ENCODE peak calls at places on chromosomes 2 and 18, in ten cellular contexts. J is IMR-90; G is mammary epithelial cell; A is OCI-LY7; X is thoracic aorta; P is CD4-positive, alpha-beta memory T cell; T is testis; W is CD8-positive, alpha-beta memory T cell; L is PC-9; H is osteoblast. Z is an unnamed sample.
A peak's percentile ranks its signal among the peaks of the same experiment; 100 is the strongest.

GRCh38 chr2:39659765-39660611 is 5.7 kb upstream of the TMEM178A start:
- DNase-seq in J (peak; percentile 17), G (peak; percentile 23), A (no peak), X (no peak), P (no peak), T (no peak), W (no peak), L (no peak), H (no peak), Z (no peak)

GRCh38 chr2:73069855-73070650 is 1.5 kb downstream of the SFXN5 start:
- DNase-seq in J (peak; percentile 34), G (peak; percentile 26), A (no peak), X (no peak), P (peak; percentile 29), T (no peak), W (no peak), L (no peak), H (peak; percentile 83), Z (no peak)

GRCh38 chr18:24915547-24915946 is 436.4 kb downstream of the ZNF521 start:
- DNase-seq in J (peak; percentile 75), G (peak; percentile 39), A (no peak), X (no peak), P (no peak), T (no peak), W (no peak), L (no peak), H (no peak), Z (no peak)

GRCh38 chr2:69111036-69111435 is 98.1 kb downstream of the ANTXR1 start:
- DNase-seq in J (no peak), G (no peak), A (no peak), X (no peak), P (no peak), T (no peak), W (no peak), L (no peak), H (no peak), Z (no peak)

GRCh38 chr2:136126527-136126926 is 8.6 kb upstream of the CXCR4 start:
- DNase-seq in J (no peak), G (no peak), A (no peak), X (no peak), P (no peak), T (no peak), W (no peak), L (no peak), H (no peak), Z (no peak)

GRCh38 chr18:58996131-58996632 is 131.5 kb downstream of the ZNF532 start:
- DNase-seq in J (peak; percentile 91), G (no peak), A (no peak), X (no peak), P (no peak), T (no peak), W (no peak), L (no peak), H (peak; percentile 81), Z (no peak)

GRCh38 chr2:120348134-120349103 is 2.5 kb downstream of the INHBB start:
- DNase-seq in J (peak; percentile 11), G (no peak), A (no peak), X (no peak), P (no peak), T (peak; percentile 38), W (no peak), L (peak; percentile 56), H (peak; percentile 82), Z (no peak)

GRCh38 chr2:162929571-162929970 is 91.0 kb upstream of the KCNH7 start:
- DNase-seq in J (no peak), G (no peak), A (no peak), X (no peak), P (no peak), T (no peak), W (no peak), L (no peak), H (no peak), Z (no peak)

GRCh38 chr2:38835015-38835601 is 40.6 kb downstream of the DHX57 start:
- DNase-seq in J (peak; percentile 28), G (peak; percentile 5), A (peak; percentile 42), X (no peak), P (no peak), T (no peak), W (no peak), L (no peak), H (no peak), Z (no peak)

GRCh38 chr2:172089005-172089504 is 3.7 kb downstream of the DLX1 start:
- DNase-seq in J (no peak), G (no peak), A (no peak), X (no peak), P (no peak), T (no peak), W (no peak), L (no peak), H (no peak), Z (no peak)
- H3K4me1 ChIP-seq in J (no peaks in the 10 kb centered on the region), G (peaks cover 17% of the 10 kb centered on the region), A (peaks cover 6% of the 10 kb centered on the region), X (peaks cover 13% of the 10 kb centered on the region), P (peaks cover 57% of the 10 kb centered on the region), T (peaks cover 8% of the 10 kb centered on the region), W (peaks cover 47% of the 10 kb centered on the region), L (peaks cover 6% of the 10 kb centered on the region), H (peaks cover 23% of the 10 kb centered on the region), Z (peaks cover 5% of the 10 kb centered on the region)

GRCh38 chr2:97871096-97871780 is 124.5 kb downstream of the TMEM131 start:
- DNase-seq in J (peak; percentile 79), G (peak; percentile 78), A (no peak), X (no peak), P (no peak), T (no peak), W (no peak), L (peak; percentile 34), H (peak; percentile 71), Z (no peak)

GRCh38 chr2:97869722-97870346 is 125.9 kb downstream of the TMEM131 start:
- DNase-seq in J (peak; percentile 1), G (no peak), A (no peak), X (no peak), P (no peak), T (no peak), W (no peak), L (no peak), H (no peak), Z (no peak)

GRCh38 chr2:97868986-97869721 is 126.6 kb downstream of the TMEM131 start:
- DNase-seq in J (peak; percentile 94), G (peak; percentile 96), A (no peak), X (peak; percentile 19), P (no peak), T (no peak), W (no peak), L (peak; percentile 71), H (peak; percentile 87), Z (peak; percentile 39)

DNA sequence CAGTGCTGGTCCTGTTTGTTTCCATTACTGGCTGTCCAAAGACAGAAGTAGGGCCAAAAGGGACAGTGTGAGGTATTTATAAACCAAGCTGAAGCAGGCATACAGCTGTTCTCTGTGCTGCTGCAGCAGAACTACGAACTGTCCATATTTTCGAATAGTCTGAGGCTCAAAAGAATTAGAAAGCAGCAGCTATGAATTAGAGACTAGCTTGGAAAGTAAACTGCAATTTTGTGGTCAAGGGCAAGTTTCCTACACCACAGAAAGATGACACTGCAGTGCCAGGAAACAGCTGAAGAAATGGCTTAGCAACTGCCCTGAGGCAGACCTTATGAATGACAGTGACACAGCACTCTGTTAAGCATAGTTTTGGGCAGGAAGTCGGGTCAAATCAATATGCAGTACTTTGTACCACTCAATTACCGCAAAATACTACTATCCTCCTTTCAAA is 125.3 kb downstream of the TMEM131 start:
- DNase-seq in J (peak; percentile 89), G (peak; percentile 82), A (peak; percentile 55), X (no peak), P (peak; percentile 41), T (no peak), W (peak; percentile 57), L (peak; percentile 65), H (peak; percentile 17), Z (no peak)
- H3K27ac ChIP-seq in J (peak overlapping the region; percentile 49), G (peak overlapping the region; percentile 85), A (no peak overlapping the region), X (peak overlapping the region; percentile 58), P (no peak overlapping the region), T (no peak overlapping the region), W (no peak overlapping the region), L (peak overlapping the region; percentile 88), H (peak overlapping the region; percentile 83), Z (peak overlapping the region; percentile 70)

GRCh38 chr2:176133366-176133765 is 3.9 kb downstream of the HOXD8 start:
- DNase-seq in J (no peak), G (no peak), A (no peak), X (no peak), P (no peak), T (no peak), W (no peak), L (no peak), H (peak; percentile 83), Z (no peak)

GRCh38 chr2:176131617-176132396 is 2.3 kb downstream of the HOXD8 start:
- DNase-seq in J (no peak), G (no peak), A (no peak), X (no peak), P (no peak), T (no peak), W (no peak), L (no peak), H (no peak), Z (no peak)

GRCh38 chr2:176134045-176134444 is 4.5 kb downstream of the HOXD8 start:
- DNase-seq in J (no peak), G (no peak), A (no peak), X (no peak), P (no peak), T (no peak), W (no peak), L (no peak), H (no peak), Z (no peak)

GRCh38 chr2:176130917-176131616 is 1.6 kb downstream of the HOXD8 start:
- DNase-seq in J (no peak), G (no peak), A (no peak), X (no peak), P (no peak), T (peak; percentile 21), W (no peak), L (no peak), H (peak; percentile 82), Z (no peak)

DNA sequence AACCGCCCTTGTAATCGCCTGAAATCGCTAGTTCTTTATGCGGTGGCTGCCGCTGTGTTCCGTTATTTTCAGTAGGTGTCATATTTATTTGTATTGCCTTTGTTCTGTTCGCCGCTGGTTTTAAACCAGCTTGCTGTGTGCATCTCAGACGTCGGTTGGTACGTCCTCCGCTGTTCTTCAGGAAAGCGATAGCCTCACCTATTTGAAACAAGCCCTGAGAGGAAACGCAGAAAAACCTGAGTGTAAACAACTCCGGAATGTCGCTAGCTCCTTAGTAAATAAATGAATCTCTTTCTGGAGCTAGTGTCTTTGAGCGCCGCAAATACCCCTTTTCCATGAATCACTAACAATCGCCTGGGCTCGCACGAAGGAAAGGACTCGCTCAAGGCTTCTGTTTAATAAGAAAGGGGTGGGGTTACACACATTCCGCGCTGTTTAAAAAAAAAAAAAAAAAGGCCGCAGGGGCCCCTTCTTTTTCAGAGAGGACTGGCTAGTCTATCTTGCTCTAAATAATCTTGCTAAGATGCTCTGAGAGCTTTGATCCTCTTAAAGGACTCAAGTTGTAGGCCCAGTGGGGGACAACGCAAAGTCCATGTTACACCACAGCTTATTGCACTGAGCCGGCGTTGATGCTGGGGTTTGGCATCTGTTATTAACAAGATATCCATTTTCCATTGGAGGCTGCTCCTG is 3.0 kb downstream of the HOXD8 start:
- DNase-seq in J (peak; percentile 10), G (no peak), A (no peak), X (no peak), P (peak; percentile 34), T (peak; percentile 18), W (no peak), L (no peak), H (no peak), Z (no peak)
- H3K4me3 ChIP-seq in J (peak overlapping the region; percentile 39), G (no peak overlapping the region), A (peak overlapping the region; percentile 36), X (peak overlapping the region; percentile 28), P (peak overlapping the region; percentile 25), T (peak overlapping the region; percentile 81), W (peak overlapping the region; percentile 37), L (no peak overlapping the region), H (no peak overlapping the region), Z (peak overlapping the region; percentile 26)

GRCh38 chr2:57543211-57543610 is 503.4 kb upstream of the VRK2 start:
- DNase-seq in J (no peak), G (no peak), A (no peak), X (no peak), P (no peak), T (no peak), W (no peak), L (no peak), H (no peak), Z (no peak)
- H3K4me1 ChIP-seq in J (no peaks in the 10 kb centered on the region), G (no peaks in the 10 kb centered on the region), A (no peaks in the 10 kb centered on the region), X (no peaks in the 10 kb centered on the region), P (no peaks in the 10 kb centered on the region), T (no peaks in the 10 kb centered on the region), W (no peaks in the 10 kb centered on the region), L (no peaks in the 10 kb centered on the region), H (no peaks in the 10 kb centered on the region), Z (no peaks in the 10 kb centered on the region)